ENCODE peak calls at places on chromosomes 12 and 14, in ten cellular contexts. R is small intestine, S is T-helper 9 cell, N is HS-5, K is HTR-8/SVneo, A is NB4, V is fibroblast of lung, C is GM19239, W is RWPE2, H is neural crest cell. E is an unnamed sample.

GRCh38 chr12:51098611-51099010 is 15.2 kb upstream of the CSRNP2 start:
- DNase-seq in R (no peak), S (no peak), N (no peak), K (no peak), A (no peak), V (peak), C (no peak), W (no peak), H (no peak), E (no peak)

GRCh38 chr12:88328056-88328455 is 185.9 kb downstream of the TMTC3 start:
- DNase-seq in R (no peak), S (no peak), N (no peak), K (no peak), A (peak), V (no peak), C (no peak), W (no peak), H (no peak), E (no peak)

GRCh38 chr12:115495300-115495699 is 782.2 kb downstream of the MED13L start:
- DNase-seq in R (no peak), S (no peak), N (no peak), K (no peak), A (no peak), V (no peak), C (no peak), W (no peak), H (no peak), E (no peak)

GRCh38 chr12:51388066-51388799 is 3.0 kb downstream of the GALNT6 start:
- DNase-seq in R (no peak), S (no peak), N (no peak), K (peak), A (peak), V (peak), C (no peak), W (no peak), H (no peak), E (no peak)

GRCh38 chr14:93980464-93981201 is 4.3 kb upstream of the ASB2 start:
- DNase-seq in R (no peak), S (no peak), N (no peak), K (no peak), A (no peak), V (peak), C (no peak), W (no peak), H (no peak), E (peak)

GRCh38 chr12:124655317-124656213 is 88.2 kb upstream of the NCOR2 start:
- DNase-seq in R (no peak), S (no peak), N (peak), K (peak), A (peak), V (peak), C (no peak), W (no peak), H (peak), E (peak)

GRCh38 chr12:103505371-103506236 is 9.8 kb upstream of the C12orf42 start:
- DNase-seq in R (no peak), S (no peak), N (no peak), K (no peak), A (no peak), V (peak), C (peak), W (no peak), H (no peak), E (no peak)

GRCh38 chr12:19447386-19447785 is 8.1 kb downstream of the AEBP2 start:
- DNase-seq in R (no peak), S (no peak), N (no peak), K (no peak), A (no peak), V (no peak), C (no peak), W (no peak), H (no peak), E (no peak)

E was measured in cardiac septum.